ENCODE peak calls at places on chromosomes 2 and 18, in nine cellular contexts. K is MM.1S, L is OCI-LY7, H is PC-3, S is hepatocyte, O is GM23248, J is HCT116, A is SK-N-SH, D is GM23338. R is an unnamed sample.

GRCh38 chr2:61769093-61769675 is 84.7 kb downstream of the FAM161A start:
- DNase-seq in K (no peak), L (no peak), H (peak; percentile 53), S (no peak), O (no peak), J (no peak), A (no peak), D (no peak), R (no peak)

GRCh38 chr2:168212167-168212566 is 35.2 kb downstream of the STK39 start:
- DNase-seq in K (no peak), L (no peak), H (no peak), S (no peak), O (no peak), J (no peak), A (no peak), D (peak; percentile 24), R (no peak)

GRCh38 chr2:27249891-27250651 is 12.8 kb downstream of the SLC30A3 start:
- DNase-seq in K (peak; percentile 50), L (peak; percentile 91), H (peak; percentile 36), S (peak; percentile 69), O (peak; percentile 66), J (peak; percentile 23), A (peak; percentile 87), D (peak; percentile 92), R (peak; percentile 90)

GRCh38 chr2:187364696-187365095 is 83.4 kb downstream of the CALCRL start:
- DNase-seq in K (no peak), L (no peak), H (no peak), S (no peak), O (no peak), J (no peak), A (no peak), D (no peak), R (no peak)

GRCh38 chr2:97360202-97360601 is 229.5 kb downstream of the ANKRD36B start:
- DNase-seq in K (no peak), L (no peak), H (peak; percentile 9), S (no peak), O (no peak), J (no peak), A (no peak), D (peak; percentile 43), R (no peak)

GRCh38 chr2:165203689-165204559 is at the start of gene SCN3A:
- DNase-seq in K (peak; percentile 77), L (peak; percentile 77), H (peak; percentile 71), S (peak; percentile 64), O (peak; percentile 69), J (peak; percentile 24), A (peak; percentile 25), D (peak; percentile 85), R (peak; percentile 67)

GRCh38 chr2:172647439-172647838 is 88.2 kb upstream of the RAPGEF4 start:
- DNase-seq in K (no peak), L (no peak), H (peak; percentile 55), S (no peak), O (peak; percentile 67), J (no peak), A (no peak), D (no peak), R (no peak)

GRCh38 chr2:201182650-201183372 is at the start of gene CASP10:
- DNase-seq in K (peak; percentile 94), L (peak; percentile 42), H (peak; percentile 64), S (peak; percentile 80), O (peak; percentile 82), J (peak; percentile 53), A (no peak), D (peak; percentile 87), R (peak; percentile 20)

GRCh38 chr2:138275881-138276280 is 225.7 kb upstream of the SPOPL start:
- DNase-seq in K (no peak), L (no peak), H (peak; percentile 88), S (peak; percentile 41), O (peak; percentile 58), J (no peak), A (no peak), D (no peak), R (no peak)

GRCh38 chr2:196205891-196206408 is 34.6 kb upstream of the STK17B start:
- DNase-seq in K (no peak), L (no peak), H (no peak), S (no peak), O (peak; percentile 22), J (no peak), A (no peak), D (no peak), R (no peak)

GRCh38 chr18:52451851-52452250 is 111.9 kb downstream of the DCC start:
- DNase-seq in K (no peak), L (no peak), H (no peak), S (no peak), O (no peak), J (no peak), A (peak; percentile 3), D (peak; percentile 18), R (peak; percentile 7)

GRCh38 chr2:42999856-43000241 is 207.5 kb upstream of the HAAO start:
- DNase-seq in K (no peak), L (no peak), H (no peak), S (no peak), O (no peak), J (no peak), A (peak; percentile 20), D (no peak), R (no peak)

GRCh38 chr2:221972813-221973478 is 325.9 kb downstream of the PAX3 start:
- DNase-seq in K (no peak), L (no peak), H (peak; percentile 6), S (no peak), O (no peak), J (no peak), A (no peak), D (no peak), R (no peak)

GRCh38 chr2:98297817-98298684 is 48.2 kb upstream of the CNGA3 start:
- DNase-seq in K (no peak), L (no peak), H (no peak), S (no peak), O (no peak), J (no peak), A (no peak), D (peak; percentile 50), R (no peak)

GRCh38 chr18:11851156-11852047 is at the start of gene CHMP1B:
- DNase-seq in K (peak; percentile 97), L (peak; percentile 97), H (peak; percentile 97), S (peak; percentile 99), O (peak; percentile 99), J (peak; percentile 92), A (peak; percentile 94), D (peak; percentile 99), R (peak; percentile 99)

GRCh38 chr18:13289501-13290205 is 71.1 kb downstream of the LDLRAD4 start:
- DNase-seq in K (no peak), L (no peak), H (no peak), S (no peak), O (peak; percentile 8), J (no peak), A (no peak), D (no peak), R (no peak)

GRCh38 chr2:21895200-21895599 is 771.4 kb downstream of the TDRD15 start:
- DNase-seq in K (no peak), L (no peak), H (no peak), S (no peak), O (no peak), J (no peak), A (no peak), D (no peak), R (no peak)

GRCh38 chr2:23900133-23900926 is 26.6 kb downstream of the ATAD2B start:
- DNase-seq in K (no peak), L (no peak), H (peak; percentile 75), S (no peak), O (peak; percentile 69), J (peak; percentile 33), A (no peak), D (no peak), R (peak; percentile 5)

GRCh38 chr18:74942319-74942910 is 266.5 kb downstream of the PTGR3 start:
- DNase-seq in K (no peak), L (no peak), H (peak; percentile 50), S (no peak), O (no peak), J (no peak), A (no peak), D (no peak), R (no peak)
- TF ChIP-seq EZH2phosphoT487 in K (no peak), L (no peak), H (no peak), S (no peak), O (no peak), J (no peak), A (no peak), D (no peak), R (no peak)

DNA sequence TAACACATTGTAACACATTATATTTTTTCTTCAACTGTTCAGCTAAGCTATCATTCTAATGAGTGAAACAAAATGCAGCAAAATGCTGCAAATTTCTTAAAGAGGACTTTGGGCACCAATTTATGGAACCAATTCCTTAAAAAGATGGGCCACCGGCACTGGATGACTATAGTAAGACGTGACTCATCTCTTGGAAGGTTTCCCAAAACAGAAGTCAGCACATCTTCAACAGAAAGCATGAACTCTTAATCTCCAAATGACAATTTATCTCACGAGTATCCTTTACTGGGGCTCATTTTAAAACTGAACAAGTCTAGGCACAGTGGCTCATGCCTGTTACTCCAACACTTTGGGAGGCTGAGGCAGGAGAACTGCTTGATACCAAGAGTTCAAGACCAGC is 213.4 kb downstream of the CDH20 start:
- DNase-seq in K (no peak), L (no peak), H (peak; percentile 68), S (peak; percentile 24), O (peak; percentile 79), J (peak; percentile 7), A (no peak), D (no peak), R (no peak)
- TF ChIP-seq EZH2phosphoT487 in K (no peak), L (no peak), H (no peak), S (no peak), O (no peak), J (no peak), A (no peak), D (no peak), R (no peak)

DNA sequence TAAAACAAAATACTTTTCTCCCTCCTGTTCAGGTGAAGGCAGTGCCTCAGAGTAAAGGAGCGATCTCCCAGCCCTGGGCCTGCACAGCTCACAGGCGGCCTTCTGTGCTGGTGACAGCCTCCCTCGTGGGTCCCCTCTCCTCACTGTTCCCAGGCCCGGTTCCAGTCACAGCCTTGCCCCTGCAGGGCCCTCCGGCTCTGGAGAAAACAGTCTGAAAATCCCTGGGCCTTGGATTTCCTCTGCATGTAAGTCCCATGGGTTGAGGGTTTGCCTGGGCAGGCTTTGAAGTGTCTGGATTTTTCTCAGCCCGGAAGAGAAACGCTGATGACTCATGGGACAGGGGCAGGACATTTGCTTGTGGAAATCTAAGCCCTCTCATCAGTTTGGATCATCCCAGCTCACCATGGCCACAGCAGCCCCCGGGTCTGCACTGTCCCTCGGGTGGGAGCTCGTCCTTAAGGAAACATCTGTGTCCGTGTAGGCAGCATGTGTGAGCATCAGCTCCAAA is 186.1 kb upstream of the RAB12 start:
- DNase-seq in K (no peak), L (no peak), H (peak; percentile 67), S (peak; percentile 41), O (peak; percentile 67), J (peak; percentile 15), A (no peak), D (no peak), R (no peak)
- TF ChIP-seq EZH2phosphoT487 in K (no peak), L (no peak), H (no peak), S (no peak), O (no peak), J (no peak), A (no peak), D (no peak), R (no peak)

DNA sequence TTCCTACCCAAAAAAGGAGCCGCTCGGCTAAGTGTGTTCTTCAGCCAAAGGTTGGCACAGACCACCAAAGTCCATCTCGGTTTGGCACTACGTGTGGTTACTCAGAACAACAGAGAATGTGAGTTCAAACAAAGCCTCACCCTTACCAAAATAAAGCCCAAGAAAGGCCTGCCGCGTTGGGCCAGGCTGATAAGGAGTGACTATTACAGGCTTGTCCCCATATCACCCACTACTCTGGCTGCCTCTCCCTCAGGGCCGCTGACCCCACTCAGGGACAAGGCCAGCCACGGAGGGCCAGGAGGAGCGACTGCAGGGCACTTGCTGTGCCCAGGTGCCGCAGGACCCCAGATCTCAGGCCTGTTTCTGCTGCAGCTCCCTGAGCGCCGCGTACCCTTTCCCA is 13.8 kb downstream of the HS1BP3 start:
- DNase-seq in K (no peak), L (no peak), H (no peak), S (no peak), O (peak; percentile 36), J (no peak), A (no peak), D (no peak), R (no peak)
- TF ChIP-seq EZH2phosphoT487 in K (no peak), L (no peak), H (no peak), S (no peak), O (no peak), J (no peak), A (no peak), D (no peak), R (no peak)

R was measured in neural progenitor cell.